ENCODE peak calls at places on chromosomes 13 and 19, in five cellular contexts. One of them, this sample, is unnamed.
A peak's percentile ranks its signal among the peaks of the same experiment; 100 is the strongest.

GRCh38 chr13:97512732-97513131 is 78.8 kb downstream of the RAP2A start:
- DNase-seq in cardiac muscle cell: no peak
- DNase-seq in heart right ventricle: no peak
- DNase-seq in colonic mucosa: no peak
- DNase-seq in upper lobe of right lung: no peak
- DNase-seq in this sample: no peak

GRCh38 chr13:30796833-30797601 is 61.7 kb downstream of the ALOX5AP start:
- DNase-seq in cardiac muscle cell: no peak
- DNase-seq in heart right ventricle: no peak
- DNase-seq in colonic mucosa: no peak
- DNase-seq in upper lobe of right lung: no peak
- DNase-seq in this sample: no peak

GRCh38 chr13:113187263-113187669 is 21.2 kb downstream of the PCID2 start:
- DNase-seq in cardiac muscle cell: no peak
- DNase-seq in heart right ventricle: peak; percentile 89
- DNase-seq in colonic mucosa: peak; percentile 50
- DNase-seq in upper lobe of right lung: no peak
- DNase-seq in this sample: peak; percentile 82

GRCh38 chr13:105642511-105642958 is 892.9 kb downstream of the EFNB2 start:
- DNase-seq in cardiac muscle cell: no peak
- DNase-seq in heart right ventricle: no peak
- DNase-seq in colonic mucosa: no peak
- DNase-seq in upper lobe of right lung: no peak
- DNase-seq in this sample: no peak

GRCh38 chr13:91748416-91749089 is 350.1 kb downstream of the GPC5 start:
- DNase-seq in cardiac muscle cell: no peak
- DNase-seq in heart right ventricle: no peak
- DNase-seq in colonic mucosa: no peak
- DNase-seq in upper lobe of right lung: no peak
- DNase-seq in this sample: no peak

GRCh38 chr19:40006273-40006691 is 9.4 kb downstream of the ZNF546 start:
- DNase-seq in cardiac muscle cell: no peak
- DNase-seq in heart right ventricle: peak; percentile 8
- DNase-seq in colonic mucosa: no peak
- DNase-seq in upper lobe of right lung: no peak
- DNase-seq in this sample: no peak

GRCh38 chr19:41324921-41325639 is 15.1 kb downstream of the CCDC97 start:
- DNase-seq in cardiac muscle cell: peak; percentile 65
- DNase-seq in heart right ventricle: peak; percentile 89
- DNase-seq in colonic mucosa: peak; percentile 50
- DNase-seq in upper lobe of right lung: peak; percentile 78
- DNase-seq in this sample: no peak

GRCh38 chr19:48683349-48683748 is 10.5 kb upstream of the NTN5 start:
- DNase-seq in cardiac muscle cell: no peak
- DNase-seq in heart right ventricle: peak; percentile 61
- DNase-seq in colonic mucosa: no peak
- DNase-seq in upper lobe of right lung: no peak
- DNase-seq in this sample: no peak

GRCh38 chr13:109840201-109840892 is 54.0 kb upstream of the IRS2 start:
- DNase-seq in cardiac muscle cell: no peak
- DNase-seq in heart right ventricle: no peak
- DNase-seq in colonic mucosa: no peak
- DNase-seq in upper lobe of right lung: no peak
- DNase-seq in this sample: no peak

GRCh38 chr13:31301119-31301518 is 101.3 kb downstream of the B3GLCT start:
- DNase-seq in cardiac muscle cell: no peak
- DNase-seq in heart right ventricle: no peak
- DNase-seq in colonic mucosa: no peak
- DNase-seq in upper lobe of right lung: no peak
- DNase-seq in this sample: no peak

GRCh38 chr19:11465605-11466004 is 15.2 kb downstream of the ELAVL3 start:
- DNase-seq in cardiac muscle cell: no peak
- DNase-seq in heart right ventricle: no peak
- DNase-seq in colonic mucosa: no peak
- DNase-seq in upper lobe of right lung: no peak
- DNase-seq in this sample: no peak

GRCh38 chr13:20331419-20331818 is 99.3 kb upstream of the GJB6 start:
- DNase-seq in cardiac muscle cell: no peak
- DNase-seq in heart right ventricle: no peak
- DNase-seq in colonic mucosa: no peak
- DNase-seq in upper lobe of right lung: no peak
- DNase-seq in this sample: no peak

GRCh38 chr13:29849071-29849541 is 1.3 kb downstream of the UBL3 start:
- DNase-seq in cardiac muscle cell: peak; percentile 35
- DNase-seq in heart right ventricle: peak; percentile 8
- DNase-seq in colonic mucosa: peak; percentile 43
- DNase-seq in upper lobe of right lung: no peak
- DNase-seq in this sample: peak; percentile 32

GRCh38 chr13:48412881-48413351 is at the start of gene LPAR6:
- DNase-seq in cardiac muscle cell: no peak
- DNase-seq in heart right ventricle: peak; percentile 54
- DNase-seq in colonic mucosa: peak; percentile 42
- DNase-seq in upper lobe of right lung: no peak
- DNase-seq in this sample: peak; percentile 3

GRCh38 chr13:31111136-31111535 is 50.6 kb downstream of the HSPH1 start:
- DNase-seq in cardiac muscle cell: no peak
- DNase-seq in heart right ventricle: no peak
- DNase-seq in colonic mucosa: no peak
- DNase-seq in upper lobe of right lung: no peak
- DNase-seq in this sample: no peak

GRCh38 chr13:31982540-31982939 is 49.0 kb upstream of the FRY start:
- DNase-seq in cardiac muscle cell: no peak
- DNase-seq in heart right ventricle: peak; percentile 60
- DNase-seq in colonic mucosa: peak; percentile 54
- DNase-seq in upper lobe of right lung: peak; percentile 84
- DNase-seq in this sample: no peak

GRCh38 chr19:56538761-56539263 is at the start of gene ZFP28:
- DNase-seq in cardiac muscle cell: no peak
- DNase-seq in heart right ventricle: peak; percentile 85
- DNase-seq in colonic mucosa: peak; percentile 81
- DNase-seq in upper lobe of right lung: peak; percentile 90
- DNase-seq in this sample: no peak

GRCh38 chr19:33868076-33868735 is 71.5 kb downstream of the KCTD15 start:
- DNase-seq in cardiac muscle cell: no peak
- DNase-seq in heart right ventricle: no peak
- DNase-seq in colonic mucosa: no peak
- DNase-seq in upper lobe of right lung: no peak
- DNase-seq in this sample: no peak

GRCh38 chr13:35769812-35770211 is 293.3 kb upstream of the MAB21L1 start:
- DNase-seq in cardiac muscle cell: no peak
- DNase-seq in heart right ventricle: no peak
- DNase-seq in colonic mucosa: no peak
- DNase-seq in upper lobe of right lung: no peak
- DNase-seq in this sample: no peak

GRCh38 chr13:113208424-113209335 is at the start of gene PCID2:
- DNase-seq in cardiac muscle cell: peak; percentile 94
- DNase-seq in heart right ventricle: peak; percentile 87
- DNase-seq in colonic mucosa: peak; percentile 88
- DNase-seq in upper lobe of right lung: peak; percentile 95
- DNase-seq in this sample: peak; percentile 92

GRCh38 chr13:62357887-62358645 is 942.4 kb upstream of the PCDH20 start:
- DNase-seq in cardiac muscle cell: peak; percentile 78
- DNase-seq in heart right ventricle: no peak
- DNase-seq in colonic mucosa: no peak
- DNase-seq in upper lobe of right lung: no peak
- DNase-seq in this sample: peak; percentile 76

GRCh38 chr19:15249912-15250634 is 17.8 kb upstream of the EPHX3 start:
- DNase-seq in cardiac muscle cell: no peak
- DNase-seq in heart right ventricle: peak; percentile 79
- DNase-seq in colonic mucosa: peak; percentile 42
- DNase-seq in upper lobe of right lung: no peak
- DNase-seq in this sample: no peak

GRCh38 chr19:55452381-55453325 is 8.8 kb downstream of the ISOC2 start:
- DNase-seq in cardiac muscle cell: peak; percentile 91
- DNase-seq in heart right ventricle: peak; percentile 71
- DNase-seq in colonic mucosa: peak; percentile 63
- DNase-seq in upper lobe of right lung: no peak
- DNase-seq in this sample: peak; percentile 73

GRCh38 chr19:38707512-38708114 is 36.7 kb downstream of the CAPN12 start:
- DNase-seq in cardiac muscle cell: no peak
- DNase-seq in heart right ventricle: peak; percentile 84
- DNase-seq in colonic mucosa: peak; percentile 58
- DNase-seq in upper lobe of right lung: no peak
- DNase-seq in this sample: no peak

GRCh38 chr19:46466536-46467199 is 4.7 kb downstream of the PNMA8A start:
- DNase-seq in cardiac muscle cell: no peak
- DNase-seq in heart right ventricle: no peak
- DNase-seq in colonic mucosa: no peak
- DNase-seq in upper lobe of right lung: peak; percentile 26
- DNase-seq in this sample: no peak

GRCh38 chr13:48542581-48543341 is 9.9 kb upstream of the RCBTB2 start:
- DNase-seq in cardiac muscle cell: peak; percentile 74
- DNase-seq in heart right ventricle: peak; percentile 70
- DNase-seq in colonic mucosa: peak; percentile 45
- DNase-seq in upper lobe of right lung: peak; percentile 78
- DNase-seq in this sample: no peak

GRCh38 chr13:49997935-49998334 is 1.1 kb downstream of the TRIM13 start:
- DNase-seq in cardiac muscle cell: no peak
- DNase-seq in heart right ventricle: no peak
- DNase-seq in colonic mucosa: peak; percentile 31
- DNase-seq in upper lobe of right lung: no peak
- DNase-seq in this sample: no peak

GRCh38 chr13:49998714-49999624 is 2.1 kb downstream of the TRIM13 start:
- DNase-seq in cardiac muscle cell: no peak
- DNase-seq in heart right ventricle: no peak
- DNase-seq in colonic mucosa: no peak
- DNase-seq in upper lobe of right lung: no peak
- DNase-seq in this sample: no peak

GRCh38 chr13:49996951-49997895 is at the start of gene TRIM13:
- DNase-seq in cardiac muscle cell: peak; percentile 91
- DNase-seq in heart right ventricle: peak; percentile 91
- DNase-seq in colonic mucosa: peak; percentile 90
- DNase-seq in upper lobe of right lung: peak; percentile 94
- DNase-seq in this sample: peak; percentile 91

GRCh38 chr13:49995535-49996165 is 1.2 kb upstream of the TRIM13 start:
- DNase-seq in cardiac muscle cell: no peak
- DNase-seq in heart right ventricle: no peak
- DNase-seq in colonic mucosa: no peak
- DNase-seq in upper lobe of right lung: no peak
- DNase-seq in this sample: no peak

GRCh38 chr13:49996166-49996915 is 501 bp upstream of the TRIM13 start:
- DNase-seq in cardiac muscle cell: peak; percentile 96
- DNase-seq in heart right ventricle: peak; percentile 93
- DNase-seq in colonic mucosa: peak; percentile 93
- DNase-seq in upper lobe of right lung: peak; percentile 98
- DNase-seq in this sample: peak; percentile 93
- H3K4me1 ChIP-seq in cardiac muscle cell: peaks cover 9% of the 10 kb centered on the region
- H3K4me1 ChIP-seq in heart right ventricle: peaks cover 39% of the 10 kb centered on the region
- H3K4me1 ChIP-seq in colonic mucosa: peaks cover 17% of the 10 kb centered on the region
- H3K4me1 ChIP-seq in upper lobe of right lung: peaks cover 35% of the 10 kb centered on the region
- H3K4me1 ChIP-seq in this sample: peaks cover 25% of the 10 kb centered on the region

GRCh38 chr19:35328851-35329285 is at the start of gene CD22:
- DNase-seq in cardiac muscle cell: no peak
- DNase-seq in heart right ventricle: no peak
- DNase-seq in colonic mucosa: no peak
- DNase-seq in upper lobe of right lung: no peak
- DNase-seq in this sample: no peak

GRCh38 chr19:35331551-35332214 is 2.7 kb downstream of the CD22 start:
- DNase-seq in cardiac muscle cell: no peak
- DNase-seq in heart right ventricle: no peak
- DNase-seq in colonic mucosa: no peak
- DNase-seq in upper lobe of right lung: no peak
- DNase-seq in this sample: no peak

GRCh38 chr19:35327642-35328041 is 1.3 kb upstream of the CD22 start:
- DNase-seq in cardiac muscle cell: no peak
- DNase-seq in heart right ventricle: no peak
- DNase-seq in colonic mucosa: no peak
- DNase-seq in upper lobe of right lung: no peak
- DNase-seq in this sample: peak; percentile 38

GRCh38 chr19:35330475-35330874 is 1.5 kb downstream of the CD22 start:
- DNase-seq in cardiac muscle cell: no peak
- DNase-seq in heart right ventricle: no peak
- DNase-seq in colonic mucosa: no peak
- DNase-seq in upper lobe of right lung: no peak
- DNase-seq in this sample: no peak

GRCh38 chr19:35329323-35329722 is 336 bp downstream of the CD22 start:
- DNase-seq in cardiac muscle cell: no peak
- DNase-seq in heart right ventricle: no peak
- DNase-seq in colonic mucosa: no peak
- DNase-seq in upper lobe of right lung: no peak
- DNase-seq in this sample: no peak
- H3K4me3 ChIP-seq in cardiac muscle cell: no peak overlapping the region
- H3K4me3 ChIP-seq in heart right ventricle: no peak overlapping the region
- H3K4me3 ChIP-seq in colonic mucosa: no peak overlapping the region
- H3K4me3 ChIP-seq in upper lobe of right lung: no peak overlapping the region
- H3K4me3 ChIP-seq in this sample: no peak overlapping the region

DNA sequence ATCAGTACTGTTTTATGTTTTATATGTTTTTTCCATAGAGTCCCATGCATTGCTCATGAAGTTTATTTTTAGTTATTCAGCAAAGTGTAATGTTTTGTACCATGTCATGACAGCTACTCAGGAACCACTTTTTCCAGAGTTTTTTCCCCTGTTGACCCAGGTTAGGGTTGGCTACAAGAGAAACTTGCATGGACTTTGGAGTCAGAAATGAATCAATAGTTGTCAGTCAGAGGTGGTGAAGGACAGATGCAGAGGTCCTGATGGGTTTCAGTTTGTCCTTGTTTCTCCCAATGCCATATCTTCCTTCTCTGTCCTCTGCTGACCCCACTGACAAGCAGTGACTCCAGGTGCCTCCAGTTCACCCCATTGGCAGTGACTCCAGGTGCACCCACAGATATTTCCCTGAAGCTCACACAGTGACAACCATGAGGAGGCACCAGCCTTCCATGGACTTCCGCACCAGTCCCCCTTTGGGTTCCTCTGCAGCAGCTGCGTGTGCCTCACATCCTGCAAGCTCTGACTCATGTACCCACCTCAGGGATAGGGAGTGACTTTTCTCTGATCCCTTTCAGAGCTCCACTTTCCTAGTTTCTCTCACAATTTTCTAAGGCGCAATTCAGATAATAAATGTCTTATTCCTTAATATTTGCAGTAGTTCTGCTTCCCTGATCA is 92.1 kb downstream of the AKAP11 start:
- DNase-seq in cardiac muscle cell: no peak
- DNase-seq in heart right ventricle: no peak
- DNase-seq in colonic mucosa: no peak
- DNase-seq in upper lobe of right lung: no peak
- DNase-seq in this sample: no peak
- TF ChIP-seq CTCF in cardiac muscle cell: no peak
- TF ChIP-seq CTCF in heart right ventricle: no peak
- TF ChIP-seq CTCF in colonic mucosa: no peak
- TF ChIP-seq CTCF in upper lobe of right lung: no peak
- TF ChIP-seq CTCF in this sample: no peak

DNA sequence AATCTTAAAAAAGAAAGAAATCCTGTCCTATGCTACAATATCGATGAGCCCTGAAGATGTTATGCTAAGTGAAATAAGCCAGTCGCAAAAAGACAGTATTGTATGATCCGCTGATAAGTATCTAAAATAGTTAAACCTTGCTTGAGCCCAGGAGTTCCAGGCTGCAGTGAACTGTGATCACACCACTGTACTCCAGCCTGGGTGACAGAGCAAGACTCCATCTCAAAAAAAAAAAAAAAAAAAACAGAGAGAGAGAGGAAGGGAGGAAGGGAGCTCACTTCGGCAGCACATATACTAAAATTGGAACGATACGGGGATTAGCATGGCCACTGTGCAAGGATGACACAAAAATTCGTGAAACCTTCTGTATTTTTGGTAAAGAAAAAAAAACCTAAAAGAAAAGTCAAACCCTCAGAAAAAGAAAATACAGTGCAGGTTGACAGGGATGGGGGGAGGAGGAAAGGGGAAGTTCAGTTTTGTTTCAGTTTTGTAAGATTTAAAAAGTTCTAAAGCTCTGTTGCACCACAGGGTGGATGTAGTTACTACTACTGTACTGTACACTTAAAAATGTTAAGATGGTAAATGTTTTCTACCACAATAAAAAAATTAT is 8.4 kb downstream of the CLASRP start:
- DNase-seq in cardiac muscle cell: no peak
- DNase-seq in heart right ventricle: no peak
- DNase-seq in colonic mucosa: no peak
- DNase-seq in upper lobe of right lung: no peak
- DNase-seq in this sample: no peak
- H3K4me1 ChIP-seq in cardiac muscle cell: no peaks in the 10 kb centered on the region
- H3K4me1 ChIP-seq in heart right ventricle: peaks cover 62% of the 10 kb centered on the region
- H3K4me1 ChIP-seq in colonic mucosa: peaks cover 11% of the 10 kb centered on the region
- H3K4me1 ChIP-seq in upper lobe of right lung: peaks cover 8% of the 10 kb centered on the region
- H3K4me1 ChIP-seq in this sample: peaks cover 26% of the 10 kb centered on the region